ENCODE peak calls at places on chromosomes 7 and 10, in nine cellular contexts. P is cardiac muscle cell; A is stimulated activated CD4-positive, alpha-beta T cell treated with anti-CD3 and anti-CD28 coated beads, Interleukin-12 subunit alpha, Interleukin-12 subunit beta, amount 100 ng/mL, for 48 hours; V is DMS153; Z is thyroid gland; M is MCF 10A; B is NCI-H2029; W is A172; I is iPS-NIHi11. G is an unnamed sample.

GRCh38 chr7:53800746-53801145 is 741.4 kb upstream of the VSTM2A start:
- DNase-seq in P (no peak), A (no peak), V (no peak), Z (no peak), M (peak; percentile 9), B (no peak), W (peak; percentile 38), I (no peak), G (no peak)

GRCh38 chr10:31966681-31967080 is 38.0 kb upstream of the ARHGAP12 start:
- DNase-seq in P (no peak), A (no peak), V (no peak), Z (no peak), M (no peak), B (no peak), W (no peak), I (no peak), G (no peak)

GRCh38 chr7:156907656-156908055 is 14.7 kb upstream of the LMBR1 start:
- DNase-seq in P (no peak), A (no peak), V (peak; percentile 19), Z (no peak), M (peak; percentile 93), B (peak; percentile 76), W (no peak), I (no peak), G (no peak)

GRCh38 chr10:48506147-48506917 is 98.5 kb downstream of the ARHGAP22 start:
- DNase-seq in P (no peak), A (no peak), V (no peak), Z (no peak), M (peak; percentile 48), B (no peak), W (peak; percentile 75), I (no peak), G (no peak)

GRCh38 chr7:32905175-32905662 is 13.7 kb upstream of the KBTBD2 start:
- DNase-seq in P (peak; percentile 30), A (peak; percentile 58), V (no peak), Z (peak; percentile 51), M (peak; percentile 26), B (peak; percentile 83), W (peak; percentile 87), I (peak; percentile 77), G (no peak)

GRCh38 chr10:34121974-34122282 is 693.2 kb downstream of the PARD3 start:
- DNase-seq in P (no peak), A (no peak), V (no peak), Z (no peak), M (no peak), B (no peak), W (no peak), I (no peak), G (peak; percentile 28)

GRCh38 chr10:130341325-130341724 is 205.1 kb downstream of the GLRX3 start:
- DNase-seq in P (peak; percentile 41), A (no peak), V (peak; percentile 25), Z (no peak), M (no peak), B (no peak), W (no peak), I (peak; percentile 77), G (no peak)

GRCh38 chr7:74051629-74052410 is 23.8 kb downstream of the ELN start:
- DNase-seq in P (peak; percentile 34), A (no peak), V (no peak), Z (peak; percentile 32), M (peak; percentile 56), B (peak; percentile 52), W (peak; percentile 67), I (peak; percentile 74), G (no peak)

GRCh38 chr7:41984888-41985287 is 252.1 kb downstream of the GLI3 start:
- DNase-seq in P (no peak), A (no peak), V (no peak), Z (no peak), M (peak; percentile 45), B (no peak), W (peak; percentile 57), I (no peak), G (no peak)

GRCh38 chr10:93445097-93445960 is 36.8 kb downstream of the MYOF start:
- DNase-seq in P (peak; percentile 95), A (no peak), V (peak; percentile 97), Z (peak; percentile 100), M (peak; percentile 99), B (peak; percentile 92), W (peak; percentile 98), I (peak; percentile 96), G (no peak)

GRCh38 chr10:117860823-117861222 is 185.9 kb downstream of the RAB11FIP2 start:
- DNase-seq in P (no peak), A (no peak), V (no peak), Z (no peak), M (peak; percentile 34), B (no peak), W (no peak), I (peak; percentile 38), G (no peak)